ENCODE peak calls at places on chromosomes 13 and 19, in eight cellular contexts. B is RWPE1, Q is brain microvascular endothelial cell, A is T-helper 2 cell, F is endothelial cell of umbilical vein, X is left kidney, Y is adrenal gland, H is omental fat pad. E is an unnamed sample.

GRCh38 chr19:42068756-42069571 is 1.0 kb downstream of the GRIK5 start:
- DNase-seq in B (no peak), Q (no peak), A (no peak), F (no peak), X (peak), Y (no peak), H (no peak), E (no peak)

GRCh38 chr19:12574036-12574435 is 22.8 kb upstream of the ZNF564 start:
- DNase-seq in B (no peak), Q (no peak), A (no peak), F (no peak), X (no peak), Y (no peak), H (no peak), E (no peak)

GRCh38 chr19:27718262-27718661 is 1494.7 kb downstream of the UQCRFS1 start:
- DNase-seq in B (no peak), Q (no peak), A (no peak), F (no peak), X (no peak), Y (no peak), H (no peak), E (no peak)

GRCh38 chr13:29239653-29240525 is 355.6 kb downstream of the SLC7A1 start:
- DNase-seq in B (no peak), Q (no peak), A (no peak), F (no peak), X (peak), Y (no peak), H (no peak), E (no peak)

GRCh38 chr19:7926021-7926726 is at the start of gene CTXN1:
- DNase-seq in B (peak), Q (no peak), A (peak), F (peak), X (peak), Y (peak), H (peak), E (peak)

GRCh38 chr13:39788097-39788496 is 132.6 kb downstream of the COG6 start:
- DNase-seq in B (no peak), Q (no peak), A (no peak), F (peak), X (no peak), Y (no peak), H (no peak), E (no peak)

GRCh38 chr13:66375756-66376155 is 854.4 kb downstream of the PCDH9 start:
- DNase-seq in B (no peak), Q (no peak), A (no peak), F (no peak), X (no peak), Y (no peak), H (no peak), E (no peak)

GRCh38 chr19:30666301-30666803 is 294.2 kb downstream of the ZNF536 start:
- DNase-seq in B (peak), Q (peak), A (no peak), F (peak), X (peak), Y (peak), H (no peak), E (no peak)

GRCh38 chr13:31227870-31228269 is 28.1 kb downstream of the B3GLCT start:
- DNase-seq in B (no peak), Q (no peak), A (no peak), F (no peak), X (no peak), Y (no peak), H (no peak), E (no peak)

GRCh38 chr19:35357867-35358573 is at the start of gene FFAR3:
- DNase-seq in B (no peak), Q (no peak), A (no peak), F (no peak), X (no peak), Y (peak), H (no peak), E (no peak)

GRCh38 chr13:94312511-94313191 is 166.8 kb downstream of the DCT start:
- DNase-seq in B (no peak), Q (no peak), A (no peak), F (no peak), X (peak), Y (peak), H (no peak), E (no peak)

GRCh38 chr19:798415-799075 is 1.3 kb downstream of the PTBP1 start:
- DNase-seq in B (no peak), Q (no peak), A (no peak), F (no peak), X (peak), Y (peak), H (no peak), E (peak)

GRCh38 chr13:38657191-38657590 is 29.7 kb upstream of the FREM2 start:
- DNase-seq in B (no peak), Q (peak), A (no peak), F (no peak), X (no peak), Y (no peak), H (no peak), E (peak)

GRCh38 chr19:1279261-1279660 is 3.9 kb downstream of the FAM174C start:
- DNase-seq in B (no peak), Q (no peak), A (no peak), F (no peak), X (no peak), Y (no peak), H (no peak), E (no peak)

GRCh38 chr19:19427302-19427701 is 21.8 kb downstream of the GATAD2A start:
- DNase-seq in B (no peak), Q (no peak), A (no peak), F (no peak), X (no peak), Y (no peak), H (no peak), E (no peak)

GRCh38 chr19:32819415-32820400 is 49.9 kb downstream of the SLC7A9 start:
- DNase-seq in B (no peak), Q (no peak), A (no peak), F (no peak), X (peak), Y (no peak), H (no peak), E (no peak)

GRCh38 chr19:5988520-5989387 is 10.8 kb upstream of the RANBP3 start:
- DNase-seq in B (no peak), Q (no peak), A (no peak), F (no peak), X (no peak), Y (no peak), H (no peak), E (no peak)

GRCh38 chr13:41216160-41216559 is 21.8 kb upstream of the KBTBD7 start:
- DNase-seq in B (no peak), Q (no peak), A (no peak), F (peak), X (no peak), Y (no peak), H (no peak), E (no peak)